ENCODE peak calls at places on chromosomes 6 and 20, in four cellular contexts. G is A549, D is K562, C is HepG2. B is an unnamed sample.

GRCh38 chr6:111105578-111105977 is 18.3 kb downstream of the SLC16A10 start:
- DNase-seq in D (no peak), C (peak), G (peak), B (peak)

GRCh38 chr20:25023316-25023715 is 30.8 kb upstream of the APMAP start:
- DNase-seq in C (no peak), G (no peak), D (no peak), B (no peak)

GRCh38 chr6:156953478-156954146 is 176.4 kb downstream of the ARID1B start:
- DNase-seq in C (peak), G (peak), D (peak), B (peak)

GRCh38 chr20:44961024-44961866 is 1.0 kb upstream of the TOMM34 start:
- DNase-seq in D (no peak), G (no peak), C (peak), B (peak)

GRCh38 chr6:77910826-77911225 is 258.0 kb downstream of the MEI4 start:
- DNase-seq in C (no peak), D (no peak), G (no peak), B (no peak)

GRCh38 chr6:138105446-138105845 is 1.8 kb downstream of the PERP start:
- DNase-seq in G (peak), C (peak), D (no peak), B (no peak)

GRCh38 chr6:7439243-7439642 is 49.6 kb downstream of the RIOK1 start:
- DNase-seq in G (no peak), D (no peak), C (no peak), B (no peak)

GRCh38 chr6:56691201-56691595 is 48.5 kb upstream of the DST start:
- DNase-seq in D (no peak), G (no peak), C (no peak), B (no peak)

GRCh38 chr6:144951730-144952437 is 666.7 kb downstream of the UTRN start:
- DNase-seq in G (no peak), D (no peak), C (no peak), B (no peak)

GRCh38 chr6:53869964-53870363 is 75.2 kb downstream of the LRRC1 start:
- DNase-seq in D (no peak), C (no peak), G (no peak), B (no peak)

GRCh38 chr6:52087498-52087999 is at the start of gene PKHD1:
- DNase-seq in C (peak), G (no peak), D (no peak), B (peak)

GRCh38 chr6:158284340-158285210 is 27.7 kb upstream of the TULP4 start:
- DNase-seq in G (peak), D (no peak), C (no peak), B (peak)

GRCh38 chr6:27297857-27298730 is 14.0 kb downstream of the POM121L2 start:
- DNase-seq in D (peak), C (peak), G (peak), B (peak)

GRCh38 chr6:30319146-30319835 is 7.4 kb upstream of the TRIM39 start:
- DNase-seq in D (no peak), G (no peak), C (peak), B (peak)

GRCh38 chr6:134719850-134720249 is 230.1 kb downstream of the ALDH8A1 start:
- DNase-seq in G (no peak), C (no peak), D (no peak), B (no peak)

GRCh38 chr6:56541736-56542366 is 100.8 kb downstream of the DST start:
- DNase-seq in G (no peak), D (no peak), C (peak), B (no peak)

GRCh38 chr20:41704896-41705295 is 86.7 kb upstream of the CHD6 start:
- DNase-seq in C (no peak), D (no peak), G (no peak), B (no peak)

GRCh38 chr6:5764401-5764955 is 242.2 kb downstream of the NRN1 start:
- DNase-seq in D (no peak), G (no peak), C (no peak), B (peak)

GRCh38 chr6:167745660-167746376 is 80.9 kb upstream of the AFDN start:
- DNase-seq in D (no peak), C (no peak), G (no peak), B (no peak)

DNA sequence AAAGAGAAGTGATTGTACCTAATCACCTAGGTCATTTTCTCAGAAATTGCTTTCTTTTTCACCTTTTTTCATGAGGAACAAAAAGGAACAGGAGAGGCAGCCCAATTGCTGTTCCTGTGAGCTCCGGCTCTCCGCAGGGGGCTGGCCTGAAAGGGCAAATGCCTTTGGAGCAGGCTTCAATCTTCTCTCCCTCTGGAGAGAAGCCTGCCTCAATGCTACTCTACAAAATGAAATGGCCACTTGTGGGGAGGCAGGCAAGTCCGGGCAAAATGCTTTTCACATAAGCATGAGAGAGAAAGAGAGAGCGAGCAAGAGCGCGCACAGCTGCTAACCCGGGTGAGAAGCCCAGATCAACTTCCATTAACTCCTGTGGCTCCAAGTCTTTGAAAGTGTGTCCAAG is 357.0 kb upstream of the SULF2 start:
- DNase-seq in G (no peak), D (no peak), C (no peak), B (no peak)
- TF ChIP-seq RAD21 in G (no peak), D (no peak), C (no peak), B (no peak)

GRCh38 chr6:132708771-132709170 is 5.1 kb downstream of the VNN1 start:
- DNase-seq in C (no peak), D (no peak), G (no peak), B (peak)

GRCh38 chr6:132715204-132715603 is 1.3 kb upstream of the VNN1 start:
- DNase-seq in C (peak), G (peak), D (no peak), B (peak)

GRCh38 chr6:132713355-132714134 is at the start of gene VNN1:
- DNase-seq in D (no peak), G (no peak), C (no peak), B (no peak)

GRCh38 chr6:132714160-132714559 is 305 bp upstream of the VNN1 start:
- DNase-seq in G (no peak), D (no peak), C (no peak), B (no peak)

DNA sequence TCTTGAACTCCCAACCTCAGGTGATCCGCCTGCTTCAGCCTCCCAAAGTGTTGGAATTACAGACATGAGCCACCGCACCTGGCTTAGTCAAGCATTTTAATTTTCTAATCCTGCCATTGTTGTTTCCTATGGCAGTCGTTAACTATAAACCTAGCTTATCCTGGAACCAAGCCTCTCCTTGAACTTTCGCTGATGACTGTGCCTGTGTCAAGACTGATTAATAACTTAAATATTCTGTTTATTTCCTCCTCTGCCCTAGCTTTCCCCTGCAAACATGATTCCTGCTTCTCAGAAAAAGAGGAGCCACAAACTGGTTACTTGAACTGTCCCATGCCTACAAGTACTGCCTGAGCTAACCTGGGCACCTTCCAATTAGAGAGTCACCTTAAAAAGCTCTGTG is 1.5 kb downstream of the VNN1 start:
- DNase-seq in D (no peak), G (peak), C (no peak), B (peak)
- TF ChIP-seq MAFK in D (no peak), G (no peak), C (no peak), B (no peak)

GRCh38 chr20:15673206-15673605 is 900.0 kb downstream of the KIF16B start:
- DNase-seq in G (no peak), C (no peak), D (no peak), B (peak)
- TF ChIP-seq MAZ in G (no peak), C (no peak), D (no peak), B (no peak)

GRCh38 chr20:57977141-57977540 is 251.3 kb downstream of the ANKRD60 start:
- DNase-seq in C (no peak), D (no peak), G (no peak), B (no peak)
- TF ChIP-seq RAD21 in C (no peak), D (no peak), G (no peak), B (no peak)

DNA sequence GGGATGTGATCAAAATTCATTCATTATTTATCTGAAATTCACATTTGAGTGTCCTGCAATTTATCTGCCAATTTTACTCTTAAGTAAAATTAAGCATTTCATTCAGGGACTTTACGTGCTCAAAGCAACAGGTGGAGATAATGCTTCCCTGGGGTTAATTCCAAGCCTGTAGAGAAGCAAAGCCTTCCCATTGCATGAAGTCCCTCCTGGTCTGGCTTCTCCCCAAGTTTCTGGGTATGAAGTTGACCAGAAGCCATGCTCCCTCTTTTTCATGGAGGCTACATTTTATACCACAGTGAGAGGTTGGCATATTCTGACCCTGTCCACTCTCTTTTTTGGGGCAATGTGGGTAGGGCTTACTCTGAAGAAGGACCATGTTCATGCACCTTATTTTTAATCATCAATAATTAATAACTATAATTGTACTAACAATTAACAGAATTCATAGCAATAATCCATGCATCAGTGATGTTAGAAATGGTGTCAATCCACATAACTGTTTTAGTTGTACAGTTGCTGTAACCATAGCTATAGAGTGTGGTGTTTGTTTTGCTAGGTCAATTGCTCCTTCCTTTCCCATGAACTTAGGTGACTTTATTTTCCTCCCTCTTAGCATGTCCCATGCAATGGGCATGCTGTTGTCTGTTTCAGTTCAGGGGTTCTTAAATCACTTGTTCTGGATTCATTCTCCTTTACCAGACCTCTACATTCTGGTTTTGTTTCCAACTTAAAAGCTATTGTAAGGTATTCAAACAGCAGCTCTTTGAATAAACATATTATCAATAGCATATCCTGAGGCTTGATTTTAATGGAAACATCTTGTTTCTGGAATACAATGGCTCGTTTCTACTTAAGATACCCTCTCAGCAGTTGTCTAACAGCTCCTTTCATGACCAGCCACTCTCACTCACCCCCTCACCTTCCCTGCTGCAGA is 1.5 kb downstream of the LAMA4 start:
- DNase-seq in G (no peak), D (no peak), C (no peak), B (peak)
- TF ChIP-seq MAFK in G (no peak), D (no peak), C (no peak), B (no peak)

GRCh38 chr20:10448270-10449156 is 13.4 kb downstream of the SLX4IP start:
- DNase-seq in G (no peak), C (no peak), D (no peak), B (peak)
- TF ChIP-seq MAZ in G (no peak), C (no peak), D (no peak), B (no peak)

B was measured in IMR-90.